ENCODE peak calls at places on chromosome 17, in seven cellular contexts. W is GM23248, B is PC-3, G is hepatocyte, M is GM23338, L is MM.1S, E is HCT116. Q is an unnamed sample.
A peak's percentile ranks its signal among the peaks of the same experiment; 100 is the strongest.

GRCh38 chr17:79171152-79171551 is 96.5 kb downstream of the ENGASE start:
- DNase-seq in W (peak; percentile 26), B (no peak), L (no peak), E (no peak), G (no peak), M (no peak), Q (no peak)

GRCh38 chr17:63399856-63400255 is 46.2 kb downstream of the CYB561 start:
- DNase-seq in L (no peak), B (no peak), G (peak; percentile 25), E (no peak), W (peak; percentile 70), M (no peak), Q (peak; percentile 56)

GRCh38 chr17:21239680-21240374 is 13.4 kb downstream of the NATD1 start:
- DNase-seq in E (no peak), M (peak; percentile 72), L (peak; percentile 32), B (peak; percentile 58), G (no peak), W (peak; percentile 67), Q (peak; percentile 58)

GRCh38 chr17:45277216-45277849 is 15.4 kb upstream of the SPATA32 start:
- DNase-seq in M (peak; percentile 98), L (peak; percentile 89), B (peak; percentile 97), G (peak; percentile 96), E (peak; percentile 90), W (peak; percentile 92), Q (peak; percentile 94)

GRCh38 chr17:50682938-50683337 is 24.8 kb downstream of the ANKRD40 start:
- DNase-seq in G (no peak), W (no peak), B (no peak), M (no peak), E (no peak), L (no peak), Q (no peak)

GRCh38 chr17:81134064-81134781 is 31.1 kb upstream of the PVALEF start:
- DNase-seq in E (no peak), W (no peak), M (no peak), L (no peak), B (no peak), G (no peak), Q (no peak)

GRCh38 chr17:27456681-27457404 is 595 bp downstream of the KSR1 start:
- DNase-seq in W (peak; percentile 38), E (no peak), G (peak; percentile 29), B (no peak), L (no peak), M (peak; percentile 38), Q (peak; percentile 32)

GRCh38 chr17:44605116-44605505 is 47.8 kb downstream of the FZD2 start:
- DNase-seq in E (no peak), M (no peak), W (no peak), G (no peak), B (no peak), L (no peak), Q (no peak)

GRCh38 chr17:8105957-8106398 is 12.3 kb downstream of the ALOXE3 start:
- DNase-seq in G (no peak), E (no peak), L (no peak), B (no peak), W (peak; percentile 72), M (no peak), Q (no peak)

GRCh38 chr17:45316271-45317112 is at the start of gene MAP3K14:
- DNase-seq in E (no peak), B (peak; percentile 67), G (peak; percentile 92), W (peak; percentile 86), M (peak; percentile 79), L (peak; percentile 73), Q (peak; percentile 89)

GRCh38 chr17:8947201-8947600 is 18.3 kb downstream of the PIK3R5 start:
- DNase-seq in W (peak; percentile 24), B (no peak), E (peak; percentile 1), M (no peak), L (no peak), G (no peak), Q (no peak)

GRCh38 chr17:55632236-55632635 is 90.4 kb downstream of the TMEM100 start:
- DNase-seq in G (no peak), M (no peak), E (no peak), B (no peak), L (no peak), W (no peak), Q (no peak)

GRCh38 chr17:8341456-8341855 is 1.8 kb downstream of the ODF4 start:
- DNase-seq in L (no peak), W (peak; percentile 15), B (no peak), E (no peak), G (no peak), M (peak; percentile 77), Q (no peak)

GRCh38 chr17:40622509-40622928 is 25.1 kb downstream of the SMARCE1 start:
- DNase-seq in M (no peak), L (no peak), B (no peak), G (no peak), E (no peak), W (no peak), Q (no peak)

GRCh38 chr17:80248894-80249710 is 11.6 kb upstream of the RNF213 start:
- DNase-seq in B (no peak), W (no peak), E (no peak), G (no peak), L (no peak), M (no peak), Q (no peak)

GRCh38 chr17:41141361-41141760 is 1.0 kb upstream of the KRTAP4-6 start:
- DNase-seq in M (no peak), E (no peak), L (no peak), B (no peak), W (no peak), G (no peak), Q (no peak)

DNA sequence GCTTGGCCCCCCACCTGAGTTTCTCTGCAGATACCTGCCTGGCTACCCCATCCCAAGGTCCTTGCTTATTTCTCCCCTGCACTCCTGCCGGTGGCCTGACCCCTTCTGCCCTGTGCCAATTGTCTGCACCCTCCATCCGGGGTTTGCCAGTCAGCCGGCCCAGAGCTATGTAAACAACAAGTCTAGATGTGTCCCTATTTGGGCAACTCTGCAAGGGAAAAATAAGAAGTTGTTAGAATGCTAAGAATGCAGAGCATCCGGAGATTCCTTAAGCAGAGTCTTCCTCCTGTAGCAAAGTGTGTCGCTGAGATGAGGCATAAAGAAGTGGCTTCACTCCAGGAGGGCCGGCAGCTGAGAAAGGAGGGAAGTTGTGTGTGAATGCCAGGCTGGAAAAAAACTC is 46.6 kb downstream of the RGS9 start:
- DNase-seq in M (peak; percentile 97), B (peak; percentile 60), G (no peak), E (no peak), L (no peak), W (peak; percentile 55), Q (peak; percentile 76)
- TF ChIP-seq EZH2phosphoT487 in M (no peak), B (no peak), G (no peak), E (no peak), L (no peak), W (no peak), Q (no peak)

GRCh38 chr17:49676276-49676868 is 1.5 kb downstream of the SPOP start:
- DNase-seq in E (no peak), W (peak; percentile 78), B (no peak), L (peak; percentile 92), G (no peak), M (peak; percentile 59), Q (peak; percentile 60)
- H3K4me2 ChIP-seq in E (peak overlapping the region; percentile 84), W (peak overlapping the region; percentile 100), B (peak overlapping the region; percentile 99), L (peak overlapping the region; percentile 81), G (peak overlapping the region; percentile 86), M (peak overlapping the region; percentile 89), Q (peak overlapping the region; percentile 93)

DNA sequence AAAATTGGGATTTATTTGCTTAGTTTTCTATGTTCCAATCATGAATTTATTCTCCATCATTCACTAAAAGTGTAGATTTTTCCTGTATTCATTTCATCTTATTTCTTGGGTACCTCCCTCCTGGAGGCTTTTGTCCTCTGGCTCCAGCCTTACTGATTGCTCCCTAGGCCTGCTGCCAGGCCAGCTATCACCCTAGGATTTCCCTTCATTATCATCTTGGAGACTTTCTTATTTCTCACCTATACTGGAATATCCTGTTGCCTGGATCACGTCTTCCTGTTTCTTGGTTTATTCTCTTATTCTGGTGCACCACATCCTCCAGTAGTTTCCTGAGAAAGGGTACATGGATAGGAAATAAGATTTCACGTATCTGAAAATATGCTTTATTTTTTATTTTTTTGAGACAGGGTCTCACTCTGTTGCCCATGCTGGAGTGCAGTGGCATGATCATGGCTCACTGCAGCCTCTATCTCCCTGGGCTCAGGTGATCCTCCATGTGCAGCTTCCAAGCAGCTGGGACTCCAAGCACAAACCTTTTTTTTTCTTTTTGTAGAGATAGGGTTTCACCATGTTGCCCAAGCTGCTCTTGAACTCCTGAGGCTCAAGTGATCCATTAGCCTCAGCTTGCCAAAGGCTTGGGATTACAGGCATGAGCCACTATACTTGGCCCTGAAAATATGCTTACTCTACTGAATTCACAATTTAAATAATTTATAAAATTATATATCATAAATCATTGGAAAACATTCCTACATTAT is 13.3 kb upstream of the KPNB1 start:
- DNase-seq in W (no peak), B (no peak), E (no peak), L (no peak), M (no peak), G (no peak), Q (no peak)
- TF ChIP-seq EZH2 in W (no peak), B (no peak), E (no peak), L (no peak), M (no peak), G (no peak), Q (no peak)

DNA sequence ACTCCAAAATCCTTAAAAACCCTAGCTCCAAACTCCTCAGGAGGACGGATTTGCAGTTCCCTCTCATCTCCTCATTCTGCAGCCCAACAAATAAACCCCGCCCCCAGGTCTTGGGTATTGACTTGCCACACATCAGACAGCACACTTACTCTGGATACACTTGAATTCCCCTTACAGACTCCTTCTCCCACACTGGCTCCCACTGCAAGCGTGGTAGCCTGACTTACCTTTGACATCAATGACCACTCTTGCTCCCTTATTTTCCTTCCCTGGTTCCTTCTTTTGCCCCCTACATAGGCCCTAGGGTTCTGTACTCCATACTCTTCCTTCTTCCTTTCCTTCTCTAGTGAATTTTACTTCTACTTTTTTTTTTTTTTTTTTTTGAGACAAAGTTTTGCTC is 7.5 kb downstream of the RFFL start:
- DNase-seq in L (no peak), E (no peak), W (no peak), B (no peak), G (no peak), M (peak; percentile 54), Q (peak; percentile 29)
- TF ChIP-seq EZH2phosphoT487 in L (no peak), E (no peak), W (no peak), B (no peak), G (no peak), M (no peak), Q (no peak)

DNA sequence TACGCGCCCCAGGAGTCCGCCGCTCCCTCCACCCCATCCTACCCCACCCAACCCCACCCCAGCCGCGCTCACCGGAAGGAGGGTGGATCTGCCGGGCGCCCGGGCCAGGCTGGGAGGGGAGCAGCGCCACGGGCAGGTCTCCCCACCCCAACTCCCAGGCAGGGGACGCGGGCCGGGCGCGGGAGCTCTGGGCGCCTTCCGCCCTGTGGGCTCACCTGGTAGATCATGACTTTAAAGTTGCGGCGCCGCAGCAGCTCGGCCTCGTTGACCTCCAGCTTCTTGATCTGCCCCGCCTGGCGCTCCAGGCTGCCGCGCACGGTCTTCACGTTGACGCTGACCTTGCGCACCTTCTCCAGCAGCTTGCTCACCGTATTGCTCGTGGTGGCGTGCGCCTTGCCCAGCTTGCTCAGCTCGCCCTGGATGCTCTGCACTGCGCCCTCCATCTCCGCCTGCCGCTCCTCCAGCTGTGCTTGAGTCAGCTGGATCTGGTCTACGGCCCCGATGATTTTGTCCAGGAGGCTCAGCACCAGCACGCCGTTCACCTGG is 571 bp downstream of the CAVIN1 start:
- DNase-seq in E (no peak), M (peak; percentile 70), B (no peak), W (peak; percentile 77), G (peak; percentile 66), L (peak; percentile 18), Q (peak; percentile 57)
- H3K4me2 ChIP-seq in E (peak overlapping the region; percentile 97), M (peak overlapping the region; percentile 100), B (no peak overlapping the region), W (peak overlapping the region; percentile 67), G (peak overlapping the region; percentile 83), L (peak overlapping the region; percentile 47), Q (peak overlapping the region; percentile 97)